ENCODE peak calls at places on chromosomes 16 and 17, in five cellular contexts. P, U, K, L and D are unnamed samples.

GRCh38 chr17:61337247-61337812 is 62.3 kb upstream of the TBX2 start:
- DNase-seq in P (no peak), U (no peak), K (no peak), L (no peak), D (no peak)

GRCh38 chr17:77424585-77425344 is 284.0 kb downstream of the SEC14L1 start:
- DNase-seq in P (no peak), U (no peak), K (no peak), L (no peak), D (no peak)

GRCh38 chr17:3888343-3889171 is 4.3 kb downstream of the CAMKK1 start:
- DNase-seq in P (no peak), U (no peak), K (peak; percentile 77), L (no peak), D (no peak)

GRCh38 chr16:46650224-46650623 is 29.0 kb upstream of the SHCBP1 start:
- DNase-seq in P (no peak), U (no peak), K (no peak), L (no peak), D (no peak)

GRCh38 chr16:66508261-66508913 is 41.5 kb downstream of the TK2 start:
- DNase-seq in P (no peak), U (no peak), K (no peak), L (no peak), D (no peak)

GRCh38 chr16:11597268-11597690 is 10.6 kb upstream of the LITAF start:
- DNase-seq in P (no peak), U (no peak), K (no peak), L (no peak), D (no peak)

GRCh38 chr16:12716658-12717057 is 87.0 kb downstream of the CPPED1 start:
- DNase-seq in P (no peak), U (no peak), K (no peak), L (no peak), D (no peak)

GRCh38 chr16:75340715-75341500 is 89.5 kb upstream of the BCAR1 start:
- DNase-seq in P (no peak), U (no peak), K (no peak), L (no peak), D (no peak)

GRCh38 chr17:58487589-58488427 is at the start of gene HSF5:
- DNase-seq in P (peak; percentile 60), U (peak; percentile 39), K (no peak), L (peak; percentile 36), D (peak; percentile 77)

GRCh38 chr16:4879049-4879448 is 31.8 kb downstream of the UBN1 start:
- DNase-seq in P (no peak), U (no peak), K (no peak), L (no peak), D (no peak)

GRCh38 chr17:62921837-62922236 is 44.2 kb upstream of the TANC2 start:
- DNase-seq in P (no peak), U (no peak), K (no peak), L (no peak), D (no peak)

GRCh38 chr17:8151641-8152111 is 528 bp downstream of the PER1 start:
- DNase-seq in P (no peak), U (no peak), K (no peak), L (no peak), D (peak; percentile 39)